ENCODE peak calls at places on chromosome 12, in six cellular contexts. X is SJCRH30; D is H9; C is pancreas; K is endothelial cell; V is CD4-positive, alpha-beta T cell. H is an unnamed sample.

GRCh38 chr12:13182881-13183280 is 13.6 kb upstream of the EMP1 start:
- DNase-seq in X (no peak), K (no peak), D (peak), V (no peak), C (no peak), H (no peak)

GRCh38 chr12:50401383-50402155 is 884 bp downstream of the LARP4 start:
- DNase-seq in V (no peak), D (no peak), X (no peak), C (no peak), K (no peak), H (peak)

GRCh38 chr12:74889563-74890236 is 319.9 kb downstream of the KCNC2 start:
- DNase-seq in K (no peak), X (no peak), D (no peak), V (no peak), C (no peak), H (peak)

GRCh38 chr12:75994069-75994740 is 37.4 kb downstream of the PHLDA1 start:
- DNase-seq in V (no peak), D (no peak), C (no peak), X (no peak), K (no peak), H (no peak)

GRCh38 chr12:131789638-131790037 is 38.6 kb upstream of the MMP17 start:
- DNase-seq in C (no peak), K (no peak), D (no peak), X (no peak), V (no peak), H (no peak)

GRCh38 chr12:67765969-67766368 is 117.4 kb downstream of the DYRK2 start:
- DNase-seq in C (no peak), D (no peak), K (no peak), V (no peak), X (no peak), H (no peak)

GRCh38 chr12:110688446-110689001 is 391 bp downstream of the HVCN1 start:
- DNase-seq in V (no peak), D (no peak), K (peak), X (no peak), C (no peak), H (no peak)

GRCh38 chr12:93599192-93599591 is 26.7 kb downstream of the SOCS2 start:
- DNase-seq in V (no peak), C (no peak), D (no peak), X (no peak), K (no peak), H (no peak)

GRCh38 chr12:128652136-128652751 is 171.5 kb downstream of the SLC15A4 start:
- DNase-seq in D (no peak), C (no peak), K (no peak), V (no peak), X (no peak), H (no peak)

GRCh38 chr12:111410229-111411186 is 4.8 kb downstream of the SH2B3 start:
- DNase-seq in V (no peak), X (no peak), K (no peak), C (peak), D (no peak), H (no peak)

GRCh38 chr12:116006141-116006540 is 271.4 kb downstream of the MED13L start:
- DNase-seq in K (no peak), X (no peak), D (no peak), V (no peak), C (no peak), H (no peak)

GRCh38 chr12:13005649-13006048 is 5.6 kb upstream of the HEBP1 start:
- DNase-seq in X (no peak), K (no peak), V (no peak), D (no peak), C (no peak), H (no peak)

GRCh38 chr12:5742264-5742663 is 202.8 kb downstream of the ANO2 start:
- DNase-seq in V (no peak), X (no peak), C (no peak), D (no peak), K (no peak), H (no peak)

GRCh38 chr12:123543541-123543940 is 10.0 kb upstream of the RILPL1 start:
- DNase-seq in K (no peak), V (no peak), X (no peak), C (no peak), D (no peak), H (no peak)

GRCh38 chr12:69170293-69170692 is 69.1 kb upstream of the CPSF6 start:
- DNase-seq in D (no peak), C (no peak), K (no peak), V (no peak), X (no peak), H (no peak)

GRCh38 chr12:2268478-2269286 is 215.9 kb downstream of the CACNA1C start:
- DNase-seq in C (no peak), D (no peak), V (no peak), X (no peak), K (no peak), H (peak)

GRCh38 chr12:120041386-120042231 is 52.6 kb downstream of the BICDL1 start:
- DNase-seq in K (no peak), D (no peak), C (no peak), V (peak), X (no peak), H (no peak)

GRCh38 chr12:96047621-96048211 is 12.3 kb upstream of the LTA4H start:
- DNase-seq in X (peak), C (no peak), D (no peak), K (no peak), V (no peak), H (peak)

GRCh38 chr12:21697829-21698630 is 40.4 kb upstream of the LDHB start:
- DNase-seq in X (peak), C (no peak), K (no peak), D (no peak), V (no peak), H (peak)

GRCh38 chr12:70660620-70661219 is 23.5 kb upstream of the PTPRB start:
- DNase-seq in C (no peak), K (no peak), X (peak), V (no peak), D (no peak), H (peak)

GRCh38 chr12:96493101-96493500 is 3.7 kb downstream of the CFAP54 start:
- DNase-seq in K (no peak), V (no peak), X (no peak), D (no peak), C (no peak), H (peak)

GRCh38 chr12:107134558-107134957 is 41.2 kb upstream of the CRY1 start:
- DNase-seq in V (no peak), C (no peak), X (peak), K (peak), D (peak), H (no peak)

GRCh38 chr12:98516184-98516873 is 939 bp downstream of the TMPO start:
- DNase-seq in D (peak), V (peak), X (peak), C (peak), K (peak), H (peak)

GRCh38 chr12:106831699-106832098 is 57.2 kb downstream of the RIC8B start:
- DNase-seq in X (no peak), V (no peak), D (peak), C (no peak), K (no peak), H (no peak)

GRCh38 chr12:98725481-98726247 is 80.6 kb downstream of the APAF1 start:
- DNase-seq in X (peak), V (peak), C (no peak), D (peak), K (peak), H (peak)

GRCh38 chr12:62256408-62257079 is 3.7 kb upstream of the USP15 start:
- DNase-seq in X (no peak), K (no peak), D (no peak), C (no peak), V (no peak), H (peak)

GRCh38 chr12:5124401-5124800 is 80.7 kb downstream of the KCNA5 start:
- DNase-seq in V (no peak), D (no peak), C (no peak), K (no peak), X (no peak), H (no peak)

GRCh38 chr12:68842784-68843567 is 35.0 kb downstream of the MDM2 start:
- DNase-seq in X (no peak), V (no peak), D (no peak), C (no peak), K (no peak), H (no peak)

GRCh38 chr12:88952543-88952942 is 372.3 kb upstream of the KITLG start:
- DNase-seq in X (peak), K (no peak), V (no peak), D (no peak), C (no peak), H (peak)

GRCh38 chr12:92553389-92553788 is 149.4 kb upstream of the PLEKHG7 start:
- DNase-seq in V (no peak), D (no peak), X (peak), C (no peak), K (no peak), H (peak)

GRCh38 chr12:94469522-94469921 is 9.9 kb upstream of the CEP83 start:
- DNase-seq in X (no peak), V (no peak), D (no peak), C (no peak), K (no peak), H (no peak)

GRCh38 chr12:131592972-131593371 is 117.9 kb upstream of the SFSWAP start:
- DNase-seq in V (no peak), K (no peak), X (peak), C (no peak), D (no peak), H (no peak)

GRCh38 chr12:14777271-14777670 is 26.0 kb downstream of the WBP11 start:
- DNase-seq in D (no peak), X (no peak), C (no peak), K (no peak), V (no peak), H (peak)

GRCh38 chr12:122079532-122080081 is 1.1 kb downstream of the MLXIP start:
- DNase-seq in C (peak), X (peak), K (no peak), V (no peak), D (no peak), H (no peak)

GRCh38 chr12:76274699-76275098 is 73.5 kb downstream of the BBS10 start:
- DNase-seq in K (no peak), V (no peak), D (no peak), X (no peak), C (no peak), H (peak)

GRCh38 chr12:117579939-117580717 is 218.7 kb upstream of the NOS1 start:
- DNase-seq in V (no peak), D (no peak), C (no peak), X (no peak), K (no peak), H (no peak)

H was measured in mammary epithelial cell.